ENCODE peak calls at places on chromosomes 16 and 17, in nine cellular contexts. H is omental fat pad, Z is suprapubic skin, E is HFFc6, B is cardiac muscle cell, W is endothelial cell of umbilical vein, L is AG04450, V is ovary, T is mammary epithelial cell. K is an unnamed sample.

GRCh38 chr17:12789075-12789975 is at the start of gene ARHGAP44:
- DNase-seq in H (no peak), Z (peak; percentile 59), E (peak; percentile 30), B (peak; percentile 76), W (peak; percentile 49), L (no peak), V (peak; percentile 84), T (peak; percentile 28), K (peak; percentile 87)

GRCh38 chr16:8859913-8860881 is 8.6 kb downstream of the CARHSP1 start:
- DNase-seq in H (no peak), Z (no peak), E (no peak), B (peak; percentile 84), W (peak; percentile 34), L (no peak), V (peak; percentile 71), T (peak; percentile 24), K (no peak)

GRCh38 chr17:83127431-83128160 is 48.2 kb downstream of the METRNL start:
- DNase-seq in H (no peak), Z (peak; percentile 57), E (no peak), B (no peak), W (no peak), L (no peak), V (peak; percentile 26), T (no peak), K (no peak)

GRCh38 chr17:31241116-31241515 is 55.9 kb downstream of the OMG start:
- DNase-seq in H (no peak), Z (no peak), E (no peak), B (no peak), W (no peak), L (no peak), V (no peak), T (no peak), K (no peak)

GRCh38 chr17:57561072-57561861 is 183.8 kb downstream of the CCDC182 start:
- DNase-seq in H (no peak), Z (no peak), E (no peak), B (no peak), W (no peak), L (no peak), V (no peak), T (no peak), K (no peak)

GRCh38 chr17:21146362-21147021 is 19.7 kb downstream of the DHRS7B start:
- DNase-seq in H (no peak), Z (no peak), E (no peak), B (no peak), W (no peak), L (no peak), V (no peak), T (no peak), K (no peak)

GRCh38 chr17:45844695-45845375 is at the start of gene SPPL2C:
- DNase-seq in H (no peak), Z (no peak), E (no peak), B (no peak), W (no peak), L (no peak), V (no peak), T (no peak), K (no peak)

GRCh38 chr17:65530158-65530984 is 31.1 kb downstream of the AXIN2 start:
- DNase-seq in H (no peak), Z (no peak), E (no peak), B (no peak), W (no peak), L (no peak), V (no peak), T (no peak), K (no peak)

GRCh38 chr17:65312718-65313382 is 175.7 kb downstream of the RGS9 start:
- DNase-seq in H (no peak), Z (no peak), E (no peak), B (no peak), W (no peak), L (no peak), V (no peak), T (no peak), K (no peak)

GRCh38 chr17:62892870-62893338 is 73.1 kb upstream of the TANC2 start:
- DNase-seq in H (no peak), Z (no peak), E (peak; percentile 69), B (peak; percentile 79), W (peak; percentile 83), L (peak; percentile 47), V (no peak), T (peak; percentile 98), K (no peak)

GRCh38 chr16:89006036-89006752 is 29.2 kb upstream of the CBFA2T3 start:
- DNase-seq in H (no peak), Z (no peak), E (no peak), B (no peak), W (no peak), L (no peak), V (no peak), T (no peak), K (peak; percentile 1)

GRCh38 chr16:53714080-53715050 is 10.4 kb downstream of the FTO start:
- DNase-seq in H (no peak), Z (peak; percentile 70), E (no peak), B (peak; percentile 42), W (no peak), L (no peak), V (no peak), T (no peak), K (no peak)

GRCh38 chr17:1560582-1561170 is 1.9 kb downstream of the PITPNA start:
- DNase-seq in H (no peak), Z (no peak), E (no peak), B (no peak), W (peak; percentile 29), L (no peak), V (no peak), T (no peak), K (no peak)

GRCh38 chr16:10497132-10498088 is 83.0 kb downstream of the EMP2 start:
- DNase-seq in H (no peak), Z (no peak), E (no peak), B (no peak), W (no peak), L (no peak), V (no peak), T (peak; percentile 80), K (no peak)

GRCh38 chr17:53749178-53749577 is 73.5 kb upstream of the KIF2B start:
- DNase-seq in H (no peak), Z (no peak), E (no peak), B (peak; percentile 40), W (no peak), L (no peak), V (no peak), T (peak; percentile 57), K (no peak)

GRCh38 chr16:74954763-74955162 is 30.2 kb downstream of the WDR59 start:
- DNase-seq in H (no peak), Z (no peak), E (no peak), B (no peak), W (no peak), L (no peak), V (no peak), T (no peak), K (no peak)

DNA sequence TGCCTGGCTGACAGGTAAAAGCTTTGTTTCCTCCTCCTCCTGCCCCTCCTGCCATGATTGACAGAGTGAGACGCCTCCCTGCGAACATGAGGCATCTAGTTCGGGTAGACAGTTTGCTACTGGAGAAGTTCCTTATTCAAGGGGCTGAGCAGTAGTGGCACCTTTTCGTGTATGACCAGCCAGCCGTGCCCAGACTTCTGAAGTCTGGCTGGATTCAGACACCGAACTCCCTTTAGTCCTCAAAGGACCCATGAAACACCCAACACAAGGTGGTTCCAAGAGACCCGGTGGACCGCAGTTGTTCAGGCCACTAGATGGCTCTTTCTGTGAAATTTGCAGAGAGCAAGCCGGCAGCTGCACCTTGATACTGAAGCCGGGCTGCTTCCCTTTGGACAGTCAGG is 192.8 kb downstream of the XYLT1 start:
- DNase-seq in H (no peak), Z (no peak), E (peak; percentile 8), B (peak; percentile 25), W (no peak), L (no peak), V (peak; percentile 60), T (no peak), K (peak; percentile 27)
- TF ChIP-seq CTCF in H (no peak), Z (no peak), E (peak; percentile 60), B (peak; percentile 44), W (peak; percentile 6), L (peak; percentile 51), V (no peak), T (peak; percentile 37), K (peak; percentile 20)

GRCh38 chr16:62041401-62041800 is 5.2 kb upstream of the CDH8 start:
- DNase-seq in H (no peak), Z (no peak), E (peak; percentile 1), B (peak; percentile 3), W (no peak), L (no peak), V (no peak), T (peak; percentile 27), K (peak; percentile 36)
- TF ChIP-seq CTCF in H (no peak), Z (no peak), E (peak; percentile 41), B (peak; percentile 16), W (no peak), L (no peak), V (no peak), T (peak; percentile 73), K (peak; percentile 49)

GRCh38 chr17:78998311-78999055 is 11.1 kb downstream of the CANT1 start:
- DNase-seq in H (peak; percentile 15), Z (peak; percentile 73), E (no peak), B (peak; percentile 14), W (no peak), L (no peak), V (no peak), T (no peak), K (no peak)
- TF ChIP-seq CTCF in H (no peak), Z (no peak), E (no peak), B (no peak), W (no peak), L (no peak), V (no peak), T (no peak), K (no peak)

GRCh38 chr16:27224271-27224737 is 21.0 kb downstream of the KDM8 start:
- DNase-seq in H (no peak), Z (no peak), E (no peak), B (no peak), W (no peak), L (no peak), V (no peak), T (no peak), K (no peak)

GRCh38 chr16:27221576-27222498 is 18.5 kb downstream of the KDM8 start:
- DNase-seq in H (no peak), Z (peak; percentile 71), E (peak; percentile 44), B (peak; percentile 83), W (no peak), L (no peak), V (no peak), T (no peak), K (no peak)

GRCh38 chr16:27222499-27223225 is 19.3 kb downstream of the KDM8 start:
- DNase-seq in H (no peak), Z (peak; percentile 69), E (peak; percentile 75), B (peak; percentile 78), W (no peak), L (no peak), V (no peak), T (no peak), K (no peak)

GRCh38 chr16:27223701-27224100 is 20.4 kb downstream of the KDM8 start:
- DNase-seq in H (no peak), Z (no peak), E (no peak), B (no peak), W (no peak), L (no peak), V (no peak), T (no peak), K (no peak)

DNA sequence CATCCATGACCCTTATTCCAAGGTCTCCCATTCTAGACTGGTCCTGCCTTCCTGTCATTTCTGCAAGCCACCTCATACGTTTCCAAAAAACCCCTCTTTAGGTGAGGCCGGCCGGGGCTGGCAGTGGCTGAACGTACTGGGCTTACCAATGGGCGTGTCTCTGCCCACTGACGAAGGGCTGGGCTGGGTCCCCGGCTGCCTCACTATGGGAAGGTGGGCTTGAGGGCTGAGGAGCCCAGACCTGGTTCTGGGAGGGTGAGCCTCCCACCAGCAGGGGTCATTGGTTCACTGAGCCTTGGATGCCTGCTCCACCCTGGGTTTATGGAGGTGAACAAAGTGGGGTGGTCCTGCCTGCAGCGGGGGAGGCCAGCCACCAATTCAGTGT is 19.9 kb downstream of the KDM8 start:
- DNase-seq in H (no peak), Z (no peak), E (no peak), B (no peak), W (no peak), L (no peak), V (no peak), T (no peak), K (no peak)
- TF ChIP-seq CTCF in H (no peak), Z (no peak), E (peak; percentile 51), B (no peak), W (peak; percentile 23), L (no peak), V (no peak), T (no peak), K (no peak)

K was measured in nephron progenitor cell.